ENCODE peak calls at places on chromosome 12, in five cellular contexts. One of them, this sample, is unnamed.

GRCh38 chr12:57604454-57605307 is at the start of gene DTX3:
- DNase-seq in T1000: peak
- DNase-seq in stimulated activated CD8-positive, alpha-beta memory T cell treated with anti-CD3 and anti-CD28 coated beads, Interleukin-4, amount 100 ng/mL, for 1 hour: no peak
- DNase-seq in fibroblast of mammary gland: peak
- DNase-seq in NCI-H1417: peak
- DNase-seq in this sample: no peak

GRCh38 chr12:49233842-49234526 is 30.9 kb upstream of the TUBA1C start:
- DNase-seq in T1000: no peak
- DNase-seq in stimulated activated CD8-positive, alpha-beta memory T cell treated with anti-CD3 and anti-CD28 coated beads, Interleukin-4, amount 100 ng/mL, for 1 hour: no peak
- DNase-seq in fibroblast of mammary gland: no peak
- DNase-seq in NCI-H1417: peak
- DNase-seq in this sample: peak

GRCh38 chr12:124491310-124491709 is 76.1 kb downstream of the NCOR2 start:
- DNase-seq in T1000: no peak
- DNase-seq in stimulated activated CD8-positive, alpha-beta memory T cell treated with anti-CD3 and anti-CD28 coated beads, Interleukin-4, amount 100 ng/mL, for 1 hour: no peak
- DNase-seq in fibroblast of mammary gland: no peak
- DNase-seq in NCI-H1417: no peak
- DNase-seq in this sample: no peak

GRCh38 chr12:14664434-14665023 is 31.9 kb downstream of the GUCY2C start:
- DNase-seq in T1000: no peak
- DNase-seq in stimulated activated CD8-positive, alpha-beta memory T cell treated with anti-CD3 and anti-CD28 coated beads, Interleukin-4, amount 100 ng/mL, for 1 hour: no peak
- DNase-seq in fibroblast of mammary gland: peak
- DNase-seq in NCI-H1417: peak
- DNase-seq in this sample: no peak

GRCh38 chr12:105812356-105812755 is 326.4 kb downstream of the NUAK1 start:
- DNase-seq in T1000: no peak
- DNase-seq in stimulated activated CD8-positive, alpha-beta memory T cell treated with anti-CD3 and anti-CD28 coated beads, Interleukin-4, amount 100 ng/mL, for 1 hour: no peak
- DNase-seq in fibroblast of mammary gland: no peak
- DNase-seq in NCI-H1417: no peak
- DNase-seq in this sample: no peak

GRCh38 chr12:49959570-49960473 is 1.9 kb upstream of the AQP5 start:
- DNase-seq in T1000: no peak
- DNase-seq in stimulated activated CD8-positive, alpha-beta memory T cell treated with anti-CD3 and anti-CD28 coated beads, Interleukin-4, amount 100 ng/mL, for 1 hour: no peak
- DNase-seq in fibroblast of mammary gland: no peak
- DNase-seq in NCI-H1417: no peak
- DNase-seq in this sample: no peak

GRCh38 chr12:70919597-70920035 is 922 bp downstream of the PTPRR start:
- DNase-seq in T1000: no peak
- DNase-seq in stimulated activated CD8-positive, alpha-beta memory T cell treated with anti-CD3 and anti-CD28 coated beads, Interleukin-4, amount 100 ng/mL, for 1 hour: no peak
- DNase-seq in fibroblast of mammary gland: peak
- DNase-seq in NCI-H1417: no peak
- DNase-seq in this sample: no peak

GRCh38 chr12:121894633-121895032 is 6.0 kb downstream of the PSMD9 start:
- DNase-seq in T1000: no peak
- DNase-seq in stimulated activated CD8-positive, alpha-beta memory T cell treated with anti-CD3 and anti-CD28 coated beads, Interleukin-4, amount 100 ng/mL, for 1 hour: no peak
- DNase-seq in fibroblast of mammary gland: peak
- DNase-seq in NCI-H1417: no peak
- DNase-seq in this sample: no peak

GRCh38 chr12:10033783-10034381 is 3.4 kb downstream of the CLEC9A start:
- DNase-seq in T1000: no peak
- DNase-seq in stimulated activated CD8-positive, alpha-beta memory T cell treated with anti-CD3 and anti-CD28 coated beads, Interleukin-4, amount 100 ng/mL, for 1 hour: no peak
- DNase-seq in fibroblast of mammary gland: peak
- DNase-seq in NCI-H1417: no peak
- DNase-seq in this sample: no peak

GRCh38 chr12:12788675-12789368 is 3.4 kb downstream of the APOLD1 start:
- DNase-seq in T1000: no peak
- DNase-seq in stimulated activated CD8-positive, alpha-beta memory T cell treated with anti-CD3 and anti-CD28 coated beads, Interleukin-4, amount 100 ng/mL, for 1 hour: peak
- DNase-seq in fibroblast of mammary gland: peak
- DNase-seq in NCI-H1417: peak
- DNase-seq in this sample: no peak

This sample was measured in thoracic aorta.